ENCODE peak calls at places on chromosomes 12 and 14, in four cellular contexts. F is HFFc6, J is H9, L is foreskin fibroblast. D is an unnamed sample.

GRCh38 chr12:58268080-58268479 is 326.7 kb downstream of the ATP23 start:
- DNase-seq in F (no peak), J (no peak), L (peak), D (no peak)

GRCh38 chr14:103008768-103009342 is 48.5 kb downstream of the CDC42BPB start:
- DNase-seq in F (peak), J (no peak), L (no peak), D (no peak)

GRCh38 chr14:85280074-85280473 is 249.9 kb upstream of the FLRT2 start:
- DNase-seq in F (peak), J (no peak), L (peak), D (no peak)

GRCh38 chr14:55926007-55926406 is 192.2 kb upstream of the PELI2 start:
- DNase-seq in F (no peak), J (no peak), L (no peak), D (no peak)

GRCh38 chr14:29754134-29754533 is 173.5 kb downstream of the PRKD1 start:
- DNase-seq in F (no peak), J (no peak), L (no peak), D (no peak)

GRCh38 chr12:89971880-89972279 is 263.2 kb upstream of the ATP2B1 start:
- DNase-seq in F (no peak), J (no peak), L (no peak), D (no peak)

GRCh38 chr14:55881577-55882241 is 236.5 kb upstream of the PELI2 start:
- DNase-seq in F (peak), J (peak), L (peak), D (no peak)

GRCh38 chr14:77000340-77001235 is 27.9 kb downstream of the IRF2BPL start:
- DNase-seq in F (peak), J (no peak), L (peak), D (no peak)

GRCh38 chr14:57982802-57983201 is 116.9 kb upstream of the SLC35F4 start:
- DNase-seq in F (no peak), J (no peak), L (no peak), D (no peak)

GRCh38 chr14:68794130-68794855 is 1.4 kb upstream of the ZFP36L1 start:
- DNase-seq in F (peak), J (no peak), L (peak), D (peak)

GRCh38 chr14:104799239-104799599 is 1.7 kb upstream of the ZBTB42 start:
- DNase-seq in F (no peak), J (no peak), L (peak), D (no peak)

GRCh38 chr14:104800600-104801283 is at the start of gene ZBTB42:
- DNase-seq in F (peak), J (peak), L (peak), D (peak)

GRCh38 chr14:104801284-104802119 is 601 bp downstream of the ZBTB42 start:
- DNase-seq in F (no peak), J (no peak), L (no peak), D (no peak)

GRCh38 chr14:104798300-104799238 is 2.3 kb upstream of the ZBTB42 start:
- DNase-seq in F (no peak), J (no peak), L (no peak), D (no peak)

GRCh38 chr14:104799657-104800599 is 973 bp upstream of the ZBTB42 start:
- DNase-seq in F (no peak), J (peak), L (peak), D (peak)
- TF ChIP-seq CTCF in F (peak), J (peak), L (peak), D (peak)

DNA sequence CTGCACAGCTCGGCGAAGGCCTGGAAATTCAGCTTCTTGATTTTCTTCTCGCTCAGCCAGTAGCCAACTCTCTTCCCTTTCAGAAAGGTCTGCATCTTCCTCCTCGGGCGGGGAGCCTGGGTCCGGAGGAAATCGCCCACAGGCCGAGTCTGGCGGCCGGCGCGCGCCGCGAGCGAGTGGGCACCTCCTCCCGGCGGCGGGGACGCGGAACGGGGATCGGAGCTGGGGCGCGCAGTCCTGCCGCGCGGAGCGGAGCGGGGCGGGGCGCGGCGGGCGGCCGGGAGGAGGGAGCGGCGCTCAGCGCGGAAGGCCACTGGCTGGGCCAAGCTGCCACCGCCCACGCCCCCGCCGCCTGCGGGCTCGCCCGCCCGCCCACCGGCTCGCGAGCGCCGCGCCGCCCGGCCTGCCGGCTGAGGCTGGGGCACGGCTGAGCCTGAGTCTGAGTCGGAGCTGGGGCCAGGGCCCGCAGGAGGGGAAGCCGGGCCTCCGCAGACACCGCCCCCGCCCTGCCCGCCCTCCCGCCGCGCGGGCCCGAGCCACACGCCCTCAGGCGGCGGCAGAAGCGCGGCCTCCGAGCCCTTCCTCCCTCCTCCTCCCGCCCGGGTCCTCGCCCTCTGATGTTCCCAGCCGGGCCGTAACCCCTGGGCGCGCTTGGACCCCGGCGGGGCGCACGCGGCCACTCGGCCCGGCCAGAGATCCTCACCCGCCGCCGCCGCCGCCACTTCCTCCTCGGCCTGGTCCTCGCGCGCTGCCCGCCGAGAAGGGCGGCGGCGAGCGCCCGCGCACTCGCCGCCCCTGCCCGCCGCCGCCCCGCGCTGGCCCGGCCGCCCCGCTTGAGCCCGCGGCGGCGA is 431 bp downstream of the ITPK1 start:
- DNase-seq in F (peak), J (peak), L (peak), D (peak)
- TF ChIP-seq CTCF in F (no peak), J (no peak), L (no peak), D (no peak)

GRCh38 chr14:47536341-47536740 is 139.1 kb downstream of the MDGA2 start:
- DNase-seq in F (no peak), J (no peak), L (no peak), D (no peak)

GRCh38 chr14:47541652-47542051 is 133.8 kb downstream of the MDGA2 start:
- DNase-seq in F (no peak), J (no peak), L (no peak), D (no peak)

GRCh38 chr14:47539065-47539464 is 136.3 kb downstream of the MDGA2 start:
- DNase-seq in F (no peak), J (peak), L (no peak), D (peak)
- TF ChIP-seq CTCF in F (no peak), J (peak), L (no peak), D (peak)

GRCh38 chr12:41264281-41264680 is 76.2 kb downstream of the PDZRN4 start:
- DNase-seq in F (no peak), J (no peak), L (no peak), D (peak)
- TF ChIP-seq CTCF in F (peak), J (peak), L (peak), D (peak)